ENCODE peak calls at places on chromosomes 12 and 14, in seven cellular contexts. U is K562, N is HCT116, B is GM12878, X is SK-N-SH, Q is HepG2, K is H1. S is an unnamed sample.
A peak's percentile ranks its signal among the peaks of the same experiment; 100 is the strongest.

GRCh38 chr12:94140556-94140955 is 7.8 kb upstream of the PLXNC1 start:
- DNase-seq in Q (peak; percentile 32), B (no peak), N (peak; percentile 19), X (peak; percentile 58), U (peak; percentile 44), K (peak; percentile 71), S (peak; percentile 63)

GRCh38 chr14:103279129-103280025 is 54.7 kb upstream of the EIF5 start:
- DNase-seq in B (no peak), N (no peak), K (peak; percentile 72), Q (no peak), X (peak; percentile 68), U (no peak), S (peak; percentile 12)

GRCh38 chr12:52041695-52042123 is 9.5 kb upstream of the NR4A1 start:
- DNase-seq in Q (no peak), U (peak; percentile 45), B (no peak), K (no peak), X (no peak), N (no peak), S (peak; percentile 50)

GRCh38 chr12:64610660-64611429 is 550 bp downstream of the RASSF3 start:
- DNase-seq in B (no peak), Q (peak; percentile 44), K (peak; percentile 79), N (no peak), X (peak; percentile 82), U (peak; percentile 76), S (no peak)

GRCh38 chr12:47741340-47741703 is 16.0 kb upstream of the ENDOU start:
- DNase-seq in Q (no peak), N (peak; percentile 27), U (no peak), X (peak; percentile 79), K (no peak), B (no peak), S (no peak)

GRCh38 chr14:76908834-76909233 is 82.6 kb downstream of the LRRC74A start:
- DNase-seq in K (no peak), B (peak; percentile 45), Q (no peak), X (no peak), U (no peak), N (no peak), S (no peak)

GRCh38 chr12:19130224-19131019 is 889 bp downstream of the PLEKHA5 start:
- DNase-seq in Q (no peak), X (peak; percentile 69), B (no peak), U (peak; percentile 52), K (peak; percentile 73), N (no peak), S (peak; percentile 55)

GRCh38 chr14:61051046-61051445 is 70.0 kb downstream of the SLC38A6 start:
- DNase-seq in X (no peak), K (no peak), Q (no peak), B (no peak), U (no peak), N (no peak), S (no peak)

GRCh38 chr12:106138646-106139421 is at the start of gene NUAK1:
- DNase-seq in U (no peak), B (no peak), K (peak; percentile 83), Q (no peak), X (peak; percentile 89), N (no peak), S (peak; percentile 48)

GRCh38 chr12:123108682-123109066 is 42.2 kb downstream of the PITPNM2 start:
- DNase-seq in N (no peak), U (no peak), K (no peak), X (no peak), Q (no peak), B (no peak), S (no peak)

GRCh38 chr12:75471928-75472865 is 8.4 kb upstream of the GLIPR1 start:
- DNase-seq in K (no peak), X (no peak), B (no peak), N (no peak), U (no peak), Q (no peak), S (no peak)

GRCh38 chr12:115260807-115261161 is 576.8 kb upstream of the TBX3 start:
- DNase-seq in Q (no peak), X (no peak), K (no peak), U (no peak), B (no peak), N (no peak), S (no peak)

GRCh38 chr12:49068879-49069506 is 786 bp downstream of the RHEBL1 start:
- DNase-seq in B (no peak), K (peak; percentile 58), N (no peak), X (no peak), Q (no peak), U (no peak), S (no peak)

GRCh38 chr12:106125351-106126085 is 13.2 kb downstream of the NUAK1 start:
- DNase-seq in B (no peak), U (no peak), X (no peak), Q (no peak), K (no peak), N (no peak), S (no peak)

GRCh38 chr12:75722714-75723200 is 211.3 kb upstream of the KRR1 start:
- DNase-seq in X (no peak), Q (peak; percentile 67), U (no peak), B (peak; percentile 28), K (no peak), N (peak; percentile 77), S (no peak)

GRCh38 chr12:143964-144649 is 69.8 kb downstream of the SLC6A12 start:
- DNase-seq in Q (peak; percentile 62), X (no peak), U (no peak), K (no peak), N (no peak), B (no peak), S (no peak)

GRCh38 chr12:22408605-22409004 is 74.1 kb upstream of the ST8SIA1 start:
- DNase-seq in B (no peak), X (no peak), Q (no peak), N (no peak), U (no peak), K (no peak), S (peak; percentile 41)

GRCh38 chr14:99649219-99649618 is 4.3 kb downstream of the HHIPL1 start:
- DNase-seq in U (no peak), N (no peak), Q (no peak), X (no peak), B (no peak), K (no peak), S (no peak)

DNA sequence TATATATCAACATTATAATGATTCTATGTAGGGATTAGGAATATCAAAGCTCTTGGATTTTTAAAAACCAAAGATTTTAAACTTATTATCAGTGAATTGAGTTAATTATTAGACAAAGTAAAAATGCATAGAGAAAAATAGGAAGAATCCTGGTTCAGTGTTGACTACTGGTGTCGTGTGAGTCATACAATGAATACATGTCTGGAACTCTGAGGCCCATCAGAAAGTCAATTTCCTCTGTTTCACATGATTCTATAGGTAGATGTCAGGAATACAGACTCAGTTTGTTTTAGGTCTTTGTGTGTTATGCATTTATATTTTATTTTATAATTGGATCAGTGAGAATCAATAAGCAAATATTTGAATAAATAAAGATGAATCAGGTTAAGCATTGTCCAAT is 84.5 kb upstream of the RTL1 start:
- DNase-seq in K (no peak), U (no peak), X (no peak), N (peak; percentile 51), Q (no peak), B (no peak), S (no peak)
- TF ChIP-seq JUND in K (no peak), U (no peak), X (no peak), N (no peak), Q (no peak), B (no peak), S (no peak)

GRCh38 chr12:89470741-89471504 is 53.7 kb downstream of the GALNT4 start:
- DNase-seq in K (no peak), U (peak; percentile 34), N (peak; percentile 42), Q (peak; percentile 58), B (no peak), X (peak; percentile 29), S (peak; percentile 73)
- TF ChIP-seq JUND in K (no peak), U (no peak), N (no peak), Q (no peak), B (no peak), X (no peak), S (no peak)

DNA sequence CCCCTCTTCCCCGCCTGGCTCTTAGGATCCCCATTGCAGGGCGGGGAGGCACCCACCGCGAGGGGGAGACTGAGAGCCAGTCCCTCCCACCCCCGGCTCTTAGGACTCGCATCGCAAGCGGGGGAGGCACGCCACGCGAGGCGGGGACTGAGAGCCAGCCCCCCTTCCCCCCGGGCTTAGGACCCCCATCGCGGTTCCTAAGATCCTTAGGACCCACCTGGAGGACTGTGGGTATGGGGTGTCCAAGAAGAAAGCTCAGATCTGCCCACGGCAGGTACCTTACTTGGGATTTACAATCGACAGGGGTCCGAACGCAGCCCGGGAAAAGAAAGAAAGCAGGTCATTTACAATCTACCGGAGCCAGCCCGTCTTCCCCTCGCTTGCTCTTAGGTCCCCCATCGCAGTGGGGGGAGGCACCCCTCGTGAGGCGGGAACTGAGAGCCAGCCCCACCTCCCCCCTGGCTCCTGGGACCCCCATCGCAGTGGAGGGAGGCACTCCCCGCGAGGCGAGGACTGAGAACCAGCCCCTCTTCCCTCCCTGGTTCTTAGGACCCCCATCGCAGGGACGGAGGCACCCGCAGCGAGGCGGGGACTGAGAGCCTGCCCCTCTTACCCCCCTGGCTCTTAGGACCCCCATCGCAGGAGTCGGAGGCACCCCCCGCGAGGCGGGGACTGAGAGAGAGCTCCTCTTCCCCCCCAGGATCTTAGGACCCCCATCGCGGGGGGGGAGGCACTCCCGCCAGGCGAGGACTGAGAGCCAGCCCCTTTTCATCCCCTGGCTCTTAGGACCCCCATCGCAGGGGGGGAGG is 43.7 kb downstream of the DDX11 start:
- DNase-seq in B (no peak), K (peak; percentile 85), Q (peak; percentile 12), X (peak; percentile 80), U (peak; percentile 80), N (peak; percentile 10), S (peak; percentile 57)
- TF ChIP-seq JUND in B (no peak), K (no peak), Q (no peak), X (no peak), U (no peak), N (no peak), S (no peak)

GRCh38 chr14:22882529-22883190 is 362 bp upstream of the REM2 start:
- DNase-seq in Q (no peak), N (peak; percentile 39), X (peak; percentile 87), U (peak; percentile 88), K (peak; percentile 64), B (no peak), S (peak; percentile 92)
- TF ChIP-seq JUND in Q (no peak), N (no peak), X (no peak), U (peak; percentile 56), K (no peak), B (no peak), S (no peak)

DNA sequence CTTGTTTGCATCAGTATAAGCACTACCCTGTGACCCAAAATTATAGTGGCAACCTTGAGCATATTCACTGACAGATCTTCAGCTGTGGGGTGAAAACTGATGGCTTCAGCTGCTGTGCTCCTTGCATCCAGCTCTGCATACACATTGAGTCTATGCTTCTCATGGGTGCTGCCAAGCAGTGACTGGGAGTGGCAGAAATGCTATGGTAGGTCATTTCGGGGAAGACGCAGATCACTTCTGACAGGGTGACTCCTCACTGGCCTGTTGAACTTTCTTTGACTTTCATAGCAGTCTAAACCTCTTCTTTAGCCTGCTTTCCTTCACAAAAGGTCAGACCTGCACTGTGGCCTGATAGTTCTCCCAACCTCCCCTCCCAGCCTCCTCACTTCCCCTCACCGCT is 5.6 kb upstream of the ALDH1L2 start:
- DNase-seq in N (no peak), K (no peak), X (no peak), Q (no peak), B (no peak), U (no peak), S (no peak)
- TF ChIP-seq JUND in N (no peak), K (no peak), X (no peak), Q (no peak), B (no peak), U (no peak), S (no peak)

GRCh38 chr12:89414851-89415250 is 62.5 kb upstream of the DUSP6 start:
- DNase-seq in K (no peak), B (no peak), N (no peak), X (no peak), Q (no peak), U (no peak), S (no peak)
- TF ChIP-seq JUND in K (no peak), B (no peak), N (no peak), X (no peak), Q (no peak), U (no peak), S (no peak)